ENCODE peak calls at places on chromosome 20, in five cellular contexts. E is K562, F is HepG2, I is GM12878, B is H1. H is an unnamed sample.

GRCh38 chr20:44448753-44449546 is 26.7 kb upstream of the TTPAL start:
- DNase-seq in I (peak; percentile 5), F (peak; percentile 68), E (peak; percentile 75), B (peak; percentile 29), H (peak; percentile 16)

GRCh38 chr20:63642518-63643247 is 10.5 kb downstream of the STMN3 start:
- DNase-seq in I (no peak), B (no peak), E (no peak), F (no peak), H (no peak)

GRCh38 chr20:56429496-56429895 is 17.4 kb downstream of the CASS4 start:
- DNase-seq in B (no peak), E (peak; percentile 76), I (no peak), F (no peak), H (no peak)

GRCh38 chr20:25259788-25260254 is 11.9 kb downstream of the PYGB start:
- DNase-seq in B (no peak), I (no peak), F (no peak), E (no peak), H (no peak)

GRCh38 chr20:62603021-62603906 is 39.0 kb upstream of the SLCO4A1 start:
- DNase-seq in B (no peak), I (no peak), E (no peak), F (no peak), H (no peak)

GRCh38 chr20:6689339-6689973 is 78.0 kb upstream of the BMP2 start:
- DNase-seq in F (no peak), I (no peak), E (no peak), B (no peak), H (no peak)

GRCh38 chr20:35988910-35989463 is 20.6 kb downstream of the CNBD2 start:
- DNase-seq in I (no peak), B (no peak), E (peak; percentile 19), F (no peak), H (no peak)

GRCh38 chr20:1001981-1002681 is at the start of gene RSPO4:
- DNase-seq in F (no peak), I (no peak), B (no peak), E (no peak), H (no peak)

GRCh38 chr20:44204832-44205215 is 5.7 kb downstream of the OSER1 start:
- DNase-seq in E (no peak), I (no peak), B (no peak), F (no peak), H (no peak)

GRCh38 chr20:59821788-59822187 is 111.6 kb downstream of the SYCP2 start:
- DNase-seq in F (no peak), B (no peak), E (no peak), I (no peak), H (no peak)

GRCh38 chr20:33554914-33555420 is 65.1 kb downstream of the CBFA2T2 start:
- DNase-seq in E (peak; percentile 25), F (peak; percentile 98), B (no peak), I (peak; percentile 94), H (peak; percentile 24)

GRCh38 chr20:3781153-3781910 is at the start of gene SPEF1:
- DNase-seq in B (peak; percentile 84), E (peak; percentile 86), I (peak; percentile 33), F (peak; percentile 98), H (peak; percentile 92)

GRCh38 chr20:38804682-38805501 is 605 bp upstream of the PPP1R16B start:
- DNase-seq in E (peak; percentile 71), B (peak; percentile 70), F (no peak), I (peak; percentile 65), H (no peak)

GRCh38 chr20:62980380-62980960 is 26.3 kb downstream of the BHLHE23 start:
- DNase-seq in F (no peak), B (no peak), I (no peak), E (no peak), H (no peak)

GRCh38 chr20:1528811-1529210 is 28.7 kb downstream of the SIRPD start:
- DNase-seq in I (no peak), F (no peak), B (no peak), E (no peak), H (no peak)

GRCh38 chr20:52171025-52171424 is 20.6 kb downstream of the ZFP64 start:
- DNase-seq in E (no peak), B (no peak), F (no peak), I (no peak), H (no peak)

GRCh38 chr20:59403261-59403961 is 103.0 kb downstream of the EDN3 start:
- DNase-seq in I (no peak), B (peak; percentile 13), F (no peak), E (peak; percentile 59), H (no peak)

GRCh38 chr20:51955756-51956155 is 153.4 kb upstream of the SALL4 start:
- DNase-seq in E (no peak), I (no peak), F (no peak), B (no peak), H (no peak)

GRCh38 chr20:43755390-43755789 is 28.6 kb upstream of the GTSF1L start:
- DNase-seq in F (no peak), B (no peak), I (no peak), E (no peak), H (no peak)

GRCh38 chr20:62916703-62917476 is 9.4 kb downstream of the DIDO1 start:
- DNase-seq in E (no peak), B (no peak), F (peak; percentile 96), I (no peak), H (no peak)

GRCh38 chr20:38566199-38566598 is 14.8 kb upstream of the ADIG start:
- DNase-seq in F (no peak), I (no peak), E (no peak), B (no peak), H (no peak)

GRCh38 chr20:31674895-31675827 is 37.4 kb downstream of the COX4I2 start:
- DNase-seq in E (peak; percentile 91), B (no peak), I (no peak), F (no peak), H (no peak)

GRCh38 chr20:48600470-48600945 is 227.3 kb downstream of the PREX1 start:
- DNase-seq in E (no peak), F (no peak), I (no peak), B (no peak), H (no peak)

GRCh38 chr20:32155017-32155965 is 45.8 kb downstream of the TM9SF4 start:
- DNase-seq in B (peak; percentile 47), E (peak; percentile 63), I (peak; percentile 20), F (peak; percentile 67), H (no peak)

GRCh38 chr20:312067-312466 is 13.3 kb upstream of the SOX12 start:
- DNase-seq in F (no peak), I (no peak), E (no peak), B (no peak), H (no peak)

DNA sequence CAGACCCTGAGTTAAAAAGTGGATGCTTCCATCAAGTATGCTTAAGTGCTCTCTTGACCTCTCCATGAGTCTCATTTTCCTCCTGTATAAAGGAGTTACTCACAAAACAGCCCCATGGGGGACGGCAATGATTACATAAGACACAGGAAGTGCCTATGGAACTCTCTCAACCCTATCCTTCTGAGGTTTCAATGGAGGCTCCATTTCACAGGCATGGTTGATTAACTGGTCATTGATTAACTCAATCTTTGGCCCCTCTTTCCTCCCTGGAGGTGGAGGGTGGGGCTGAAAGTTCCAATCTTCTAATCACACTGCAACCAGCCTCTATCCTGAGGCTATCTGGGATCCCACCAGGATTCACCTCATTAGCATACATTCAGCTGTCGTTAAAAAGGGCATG is 29.3 kb downstream of the CST8 start:
- DNase-seq in E (no peak), B (no peak), F (peak; percentile 41), I (no peak), H (no peak)
- TF ChIP-seq ZNF274 in E (no peak), B (no peak), F (no peak), I (no peak), H (no peak)

GRCh38 chr20:2746636-2747265 is 53.7 kb downstream of the CPXM1 start:
- DNase-seq in E (no peak), I (no peak), F (no peak), B (no peak), H (no peak)

GRCh38 chr20:2745060-2745910 is 52.7 kb downstream of the EBF4 start:
- DNase-seq in F (no peak), E (no peak), B (no peak), I (no peak), H (no peak)

GRCh38 chr20:2747676-2748235 is 52.7 kb downstream of the CPXM1 start:
- DNase-seq in F (no peak), E (no peak), B (no peak), I (no peak), H (no peak)

GRCh38 chr20:2748551-2749342 is 51.7 kb downstream of the CPXM1 start:
- DNase-seq in I (no peak), F (no peak), B (peak; percentile 33), E (no peak), H (no peak)

DNA sequence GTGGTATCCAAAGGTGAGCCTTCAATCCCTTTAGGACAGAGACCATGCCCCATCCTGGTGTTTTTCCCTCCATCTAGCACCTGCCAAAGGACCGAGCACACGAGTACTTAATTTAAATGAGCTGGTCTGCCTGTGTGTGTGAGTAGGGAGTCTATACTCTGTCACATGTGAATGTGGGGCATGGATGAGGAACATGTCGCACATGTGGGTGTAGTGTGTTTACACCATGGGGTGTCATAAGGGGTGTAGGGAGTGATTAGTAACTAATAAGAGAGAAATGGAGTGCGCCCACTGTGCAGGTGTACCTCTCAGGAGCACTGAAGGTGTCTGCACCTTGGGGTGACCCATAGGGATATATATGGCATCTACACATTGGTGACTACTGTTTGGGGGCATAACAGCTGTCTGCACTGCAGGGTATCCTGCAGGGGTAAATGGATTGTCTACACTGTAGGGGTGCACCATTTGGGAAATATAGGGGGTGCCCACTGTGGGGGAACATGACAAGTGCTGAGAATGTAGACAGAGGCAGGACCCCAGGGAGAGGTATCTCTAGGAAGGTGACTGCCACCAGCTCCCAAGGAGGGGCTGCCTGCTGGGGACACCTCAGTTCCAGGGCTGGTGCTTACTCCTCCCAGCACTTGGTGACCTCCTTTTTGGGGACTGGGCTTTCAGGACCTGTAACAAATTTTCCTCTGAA is 53.5 kb downstream of the EBF4 start:
- DNase-seq in F (no peak), E (no peak), I (no peak), B (no peak), H (no peak)
- H3K27ac ChIP-seq in F (no peak overlapping the region), E (no peak overlapping the region), I (no peak overlapping the region), B (no peak overlapping the region), H (no peak overlapping the region)

GRCh38 chr20:10059006-10059405 is 24.2 kb downstream of the ANKEF1 start:
- DNase-seq in B (no peak), I (no peak), F (no peak), E (no peak), H (no peak)
- TF ChIP-seq ZNF274 in B (no peak), I (no peak), F (no peak), E (no peak), H (no peak)

DNA sequence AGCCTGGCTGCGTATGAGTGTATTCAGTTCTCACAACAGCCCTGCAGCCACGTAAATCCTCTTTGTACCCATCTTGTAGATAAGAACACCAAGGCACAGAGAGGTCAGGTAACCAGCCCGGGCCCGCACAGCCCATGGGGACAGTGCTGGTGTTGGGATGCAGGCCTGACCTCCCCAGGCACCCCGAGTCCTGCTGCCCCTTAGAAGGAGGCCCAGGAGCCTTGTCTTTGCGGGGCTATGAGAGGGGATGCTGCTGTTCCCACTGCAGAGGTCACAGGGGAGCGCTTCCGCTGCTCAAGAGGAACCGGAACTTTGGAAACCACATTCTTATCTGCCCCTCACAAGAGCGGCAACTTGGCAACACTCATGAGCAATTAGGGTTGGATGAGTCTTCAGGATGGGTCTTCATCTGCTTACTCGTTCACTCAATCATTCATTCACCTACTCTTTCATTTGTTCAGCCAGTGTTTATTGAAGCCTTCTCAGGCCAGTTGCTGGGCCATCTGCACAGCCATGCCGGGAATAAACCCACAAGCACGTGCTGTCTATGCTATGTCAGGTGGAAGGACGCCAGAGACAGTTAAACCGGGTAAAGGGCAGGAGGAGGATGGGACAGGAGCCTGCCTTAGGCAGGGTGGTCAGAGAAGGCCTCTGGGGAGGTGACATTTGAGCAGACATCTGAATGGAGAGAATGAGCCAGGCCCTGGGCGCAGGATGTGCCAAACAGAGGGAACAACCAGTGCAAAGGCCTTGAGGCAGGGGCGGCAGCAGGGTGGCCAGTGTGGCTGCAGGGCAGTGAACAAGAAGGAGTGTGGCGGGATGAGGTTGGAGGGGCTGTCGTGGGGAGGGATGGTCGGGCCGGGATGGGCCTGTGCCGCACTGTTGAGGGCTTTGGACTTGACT is 60.8 kb downstream of the RBM38 start:
- DNase-seq in I (no peak), E (peak; percentile 93), F (no peak), B (no peak), H (no peak)
- H3K27ac ChIP-seq in I (peak overlapping the region; percentile 22), E (peak overlapping the region; percentile 92), F (no peak overlapping the region), B (no peak overlapping the region), H (no peak overlapping the region)

H was measured in HCT116.